ENCODE peak calls at places on chromosomes 12 and 14, in eight cellular contexts. N, G, B, J, P, D, C and W are unnamed samples.

GRCh38 chr14:86310148-86310547 is 780.2 kb downstream of the FLRT2 start:
- DNase-seq in N (no peak), G (no peak), B (no peak), J (no peak), P (no peak), D (no peak), C (no peak), W (no peak)

GRCh38 chr12:53596920-53597363 is 29.2 kb downstream of the ATF7 start:
- DNase-seq in N (no peak), G (no peak), B (no peak), J (peak), P (no peak), D (no peak), C (no peak), W (no peak)

GRCh38 chr12:53096089-53096741 is 1.3 kb upstream of the IGFBP6 start:
- DNase-seq in N (no peak), G (no peak), B (peak), J (peak), P (no peak), D (no peak), C (no peak), W (no peak)

GRCh38 chr12:110073049-110073831 is 24.9 kb upstream of the C12orf76 start:
- DNase-seq in N (peak), G (no peak), B (peak), J (peak), P (peak), D (peak), C (peak), W (peak)

GRCh38 chr12:2853626-2854025 is 3.2 kb downstream of the TEX52 start:
- DNase-seq in N (peak), G (peak), B (peak), J (peak), P (peak), D (peak), C (peak), W (peak)

GRCh38 chr14:68719634-68720384 is 73.1 kb downstream of the ZFP36L1 start:
- DNase-seq in N (no peak), G (no peak), B (no peak), J (no peak), P (no peak), D (no peak), C (peak), W (no peak)

GRCh38 chr12:114945351-114945750 is 261.4 kb upstream of the TBX3 start:
- DNase-seq in N (no peak), G (no peak), B (no peak), J (no peak), P (no peak), D (no peak), C (no peak), W (no peak)

GRCh38 chr12:91127296-91127695 is 16.0 kb upstream of the LUM start:
- DNase-seq in N (no peak), G (no peak), B (no peak), J (peak), P (no peak), D (no peak), C (no peak), W (no peak)

GRCh38 chr14:102965282-102965681 is 42.8 kb downstream of the AMN start:
- DNase-seq in N (no peak), G (no peak), B (no peak), J (peak), P (no peak), D (no peak), C (no peak), W (no peak)

GRCh38 chr14:104081951-104082464 is 3.5 kb upstream of the ASPG start:
- DNase-seq in N (no peak), G (no peak), B (no peak), J (no peak), P (no peak), D (no peak), C (no peak), W (no peak)

GRCh38 chr14:103393078-103393477 is 7.9 kb downstream of the MARK3 start:
- DNase-seq in N (no peak), G (no peak), B (no peak), J (no peak), P (no peak), D (no peak), C (no peak), W (no peak)

GRCh38 chr12:113098428-113099028 is 37.0 kb downstream of the RASAL1 start:
- DNase-seq in N (peak), G (peak), B (peak), J (peak), P (peak), D (peak), C (peak), W (peak)

GRCh38 chr14:52052991-52053390 is 15.9 kb downstream of the NID2 start:
- DNase-seq in N (no peak), G (no peak), B (no peak), J (peak), P (no peak), D (no peak), C (no peak), W (no peak)

GRCh38 chr14:103491691-103492090 is 30.9 kb downstream of the CKB start:
- DNase-seq in N (no peak), G (no peak), B (no peak), J (no peak), P (no peak), D (no peak), C (no peak), W (no peak)

GRCh38 chr14:89736866-89737265 is 217.7 kb downstream of the EFCAB11 start:
- DNase-seq in N (no peak), G (no peak), B (no peak), J (no peak), P (no peak), D (no peak), C (no peak), W (no peak)

GRCh38 chr14:80465541-80466220 is 254.4 kb upstream of the DIO2 start:
- DNase-seq in N (no peak), G (no peak), B (no peak), J (no peak), P (peak), D (no peak), C (no peak), W (no peak)

GRCh38 chr12:53343978-53344377 is 7.8 kb upstream of the SP7 start:
- DNase-seq in N (no peak), G (no peak), B (no peak), J (no peak), P (no peak), D (no peak), C (no peak), W (no peak)

GRCh38 chr12:29066061-29066588 is 83.0 kb upstream of the FAR2 start:
- DNase-seq in N (peak), G (no peak), B (no peak), J (peak), P (no peak), D (no peak), C (no peak), W (no peak)

GRCh38 chr12:45726594-45727300 is 2.8 kb upstream of the ARID2 start:
- DNase-seq in N (peak), G (peak), B (peak), J (peak), P (peak), D (peak), C (peak), W (peak)

GRCh38 chr12:97164936-97165335 is 257.9 kb downstream of the NEDD1 start:
- DNase-seq in N (no peak), G (no peak), B (no peak), J (no peak), P (no peak), D (no peak), C (no peak), W (no peak)

GRCh38 chr12:70648191-70648590 is 11.0 kb upstream of the PTPRB start:
- DNase-seq in N (no peak), G (no peak), B (no peak), J (peak), P (no peak), D (no peak), C (no peak), W (no peak)

GRCh38 chr12:5390174-5390799 is 41.6 kb upstream of the NTF3 start:
- DNase-seq in N (no peak), G (no peak), B (no peak), J (peak), P (no peak), D (no peak), C (no peak), W (no peak)

GRCh38 chr12:31732926-31733548 is 4.2 kb upstream of the AMN1 start:
- DNase-seq in N (no peak), G (peak), B (peak), J (peak), P (no peak), D (no peak), C (no peak), W (no peak)

GRCh38 chr14:93997082-93997481 is at the start of gene CCDC197:
- DNase-seq in N (no peak), G (no peak), B (no peak), J (peak), P (no peak), D (no peak), C (no peak), W (no peak)

GRCh38 chr14:83419420-83419819 is 1885.8 kb upstream of the SEL1L start:
- DNase-seq in N (no peak), G (no peak), B (no peak), J (no peak), P (peak), D (no peak), C (no peak), W (no peak)

GRCh38 chr12:105803292-105803691 is 335.5 kb downstream of the NUAK1 start:
- DNase-seq in N (no peak), G (no peak), B (no peak), J (peak), P (no peak), D (no peak), C (no peak), W (no peak)

GRCh38 chr14:33509927-33510535 is 440.8 kb downstream of the EGLN3 start:
- DNase-seq in N (no peak), G (no peak), B (peak), J (peak), P (no peak), D (no peak), C (no peak), W (no peak)

GRCh38 chr12:112537710-112538396 is 119.1 kb downstream of the PTPN11 start:
- DNase-seq in N (no peak), G (no peak), B (peak), J (no peak), P (no peak), D (no peak), C (no peak), W (no peak)

GRCh38 chr14:31489680-31490079 is 1.8 kb upstream of the GPR33 start:
- DNase-seq in N (no peak), G (no peak), B (no peak), J (no peak), P (no peak), D (no peak), C (no peak), W (peak)

GRCh38 chr12:13218641-13219040 is 22.1 kb downstream of the EMP1 start:
- DNase-seq in N (no peak), G (no peak), B (no peak), J (peak), P (no peak), D (no peak), C (no peak), W (no peak)

GRCh38 chr14:72024043-72024407 is 91.8 kb downstream of the RGS6 start:
- DNase-seq in N (no peak), G (peak), B (no peak), J (peak), P (no peak), D (peak), C (peak), W (no peak)

GRCh38 chr14:51386983-51387730 is 147.1 kb downstream of the TMX1 start:
- DNase-seq in N (no peak), G (no peak), B (peak), J (peak), P (no peak), D (no peak), C (no peak), W (no peak)

GRCh38 chr14:66477567-66477966 is 8.6 kb upstream of the CCDC196 start:
- DNase-seq in N (no peak), G (no peak), B (no peak), J (no peak), P (no peak), D (no peak), C (no peak), W (no peak)

GRCh38 chr14:101351769-101352168 is 209.5 kb upstream of the DIO3 start:
- DNase-seq in N (no peak), G (no peak), B (no peak), J (no peak), P (no peak), D (no peak), C (no peak), W (no peak)

GRCh38 chr12:117607778-117608177 is 246.4 kb upstream of the NOS1 start:
- DNase-seq in N (no peak), G (no peak), B (no peak), J (no peak), P (no peak), D (no peak), C (no peak), W (no peak)

GRCh38 chr12:64998327-64999156 is 122.6 kb downstream of the WIF1 start:
- DNase-seq in N (no peak), G (no peak), B (no peak), J (peak), P (no peak), D (no peak), C (no peak), W (no peak)

GRCh38 chr14:69483765-69484443 is 624 bp upstream of the PLEKHD1 start:
- DNase-seq in N (no peak), G (no peak), B (peak), J (peak), P (peak), D (peak), C (no peak), W (no peak)